ENCODE peak calls at places on chromosomes 12 and 14, in nine cellular contexts. One of them, this sample, is unnamed.

GRCh38 chr12:61414470-61414869 is 845.7 kb upstream of the USP15 start:
- DNase-seq in right atrium auricular region: no peak
- DNase-seq in sigmoid colon: no peak
- DNase-seq in brain microvascular endothelial cell: no peak
- DNase-seq in lower lobe of right lung: no peak
- DNase-seq in bronchial epithelial cell: peak
- DNase-seq in choroid plexus epithelial cell: no peak
- DNase-seq in astrocyte of the spinal cord: no peak
- DNase-seq in testis: no peak
- DNase-seq in this sample: no peak

GRCh38 chr12:50618864-50619609 is 114.3 kb downstream of the DIP2B start:
- DNase-seq in bronchial epithelial cell: peak
- DNase-seq in brain microvascular endothelial cell: peak
- DNase-seq in testis: no peak
- DNase-seq in sigmoid colon: no peak
- DNase-seq in lower lobe of right lung: no peak
- DNase-seq in right atrium auricular region: no peak
- DNase-seq in choroid plexus epithelial cell: peak
- DNase-seq in astrocyte of the spinal cord: peak
- DNase-seq in this sample: peak

GRCh38 chr12:39935275-39935674 is 170.6 kb downstream of the SLC2A13 start:
- DNase-seq in testis: no peak
- DNase-seq in choroid plexus epithelial cell: peak
- DNase-seq in lower lobe of right lung: no peak
- DNase-seq in astrocyte of the spinal cord: peak
- DNase-seq in brain microvascular endothelial cell: peak
- DNase-seq in right atrium auricular region: no peak
- DNase-seq in bronchial epithelial cell: peak
- DNase-seq in sigmoid colon: no peak
- DNase-seq in this sample: peak

GRCh38 chr14:22163051-22163450 is 426.0 kb downstream of the DAD1 start:
- DNase-seq in testis: no peak
- DNase-seq in sigmoid colon: no peak
- DNase-seq in bronchial epithelial cell: peak
- DNase-seq in astrocyte of the spinal cord: peak
- DNase-seq in choroid plexus epithelial cell: peak
- DNase-seq in brain microvascular endothelial cell: no peak
- DNase-seq in lower lobe of right lung: no peak
- DNase-seq in right atrium auricular region: no peak
- DNase-seq in this sample: no peak

GRCh38 chr12:51307655-51308593 is 16.1 kb downstream of the BIN2 start:
- DNase-seq in bronchial epithelial cell: peak
- DNase-seq in right atrium auricular region: no peak
- DNase-seq in testis: no peak
- DNase-seq in astrocyte of the spinal cord: peak
- DNase-seq in sigmoid colon: no peak
- DNase-seq in choroid plexus epithelial cell: peak
- DNase-seq in lower lobe of right lung: no peak
- DNase-seq in brain microvascular endothelial cell: peak
- DNase-seq in this sample: peak

GRCh38 chr12:131990066-131990979 is 40.6 kb downstream of the EP400 start:
- DNase-seq in astrocyte of the spinal cord: peak
- DNase-seq in testis: peak
- DNase-seq in right atrium auricular region: no peak
- DNase-seq in lower lobe of right lung: no peak
- DNase-seq in choroid plexus epithelial cell: peak
- DNase-seq in bronchial epithelial cell: no peak
- DNase-seq in brain microvascular endothelial cell: peak
- DNase-seq in sigmoid colon: no peak
- DNase-seq in this sample: no peak

GRCh38 chr12:122799635-122800243 is 25.4 kb downstream of the CCDC62 start:
- DNase-seq in astrocyte of the spinal cord: no peak
- DNase-seq in testis: no peak
- DNase-seq in lower lobe of right lung: peak
- DNase-seq in choroid plexus epithelial cell: no peak
- DNase-seq in sigmoid colon: no peak
- DNase-seq in right atrium auricular region: no peak
- DNase-seq in bronchial epithelial cell: no peak
- DNase-seq in brain microvascular endothelial cell: no peak
- DNase-seq in this sample: no peak

GRCh38 chr12:49019435-49020317 is 1.1 kb upstream of the PRKAG1 start:
- DNase-seq in choroid plexus epithelial cell: peak
- DNase-seq in brain microvascular endothelial cell: peak
- DNase-seq in astrocyte of the spinal cord: peak
- DNase-seq in sigmoid colon: no peak
- DNase-seq in testis: no peak
- DNase-seq in lower lobe of right lung: no peak
- DNase-seq in bronchial epithelial cell: peak
- DNase-seq in right atrium auricular region: no peak
- DNase-seq in this sample: peak

GRCh38 chr14:100750762-100751699 is 24.3 kb downstream of the DLK1 start:
- DNase-seq in brain microvascular endothelial cell: no peak
- DNase-seq in bronchial epithelial cell: peak
- DNase-seq in testis: no peak
- DNase-seq in astrocyte of the spinal cord: no peak
- DNase-seq in choroid plexus epithelial cell: no peak
- DNase-seq in sigmoid colon: peak
- DNase-seq in right atrium auricular region: no peak
- DNase-seq in lower lobe of right lung: no peak
- DNase-seq in this sample: no peak

GRCh38 chr12:68746572-68747180 is 700 bp downstream of the SLC35E3 start:
- DNase-seq in brain microvascular endothelial cell: peak
- DNase-seq in lower lobe of right lung: peak
- DNase-seq in right atrium auricular region: peak
- DNase-seq in sigmoid colon: peak
- DNase-seq in testis: peak
- DNase-seq in astrocyte of the spinal cord: peak
- DNase-seq in bronchial epithelial cell: peak
- DNase-seq in choroid plexus epithelial cell: peak
- DNase-seq in this sample: peak

GRCh38 chr14:93207468-93208308 is 632 bp downstream of the UBR7 start:
- DNase-seq in testis: peak
- DNase-seq in bronchial epithelial cell: peak
- DNase-seq in lower lobe of right lung: no peak
- DNase-seq in brain microvascular endothelial cell: peak
- DNase-seq in astrocyte of the spinal cord: peak
- DNase-seq in right atrium auricular region: no peak
- DNase-seq in sigmoid colon: peak
- DNase-seq in choroid plexus epithelial cell: peak
- DNase-seq in this sample: peak

GRCh38 chr14:99737451-99737951 is 53.4 kb downstream of the CYP46A1 start:
- DNase-seq in bronchial epithelial cell: peak
- DNase-seq in brain microvascular endothelial cell: no peak
- DNase-seq in right atrium auricular region: peak
- DNase-seq in sigmoid colon: peak
- DNase-seq in astrocyte of the spinal cord: no peak
- DNase-seq in lower lobe of right lung: peak
- DNase-seq in testis: peak
- DNase-seq in choroid plexus epithelial cell: no peak
- DNase-seq in this sample: no peak

GRCh38 chr14:61891251-61891650 is 129.0 kb downstream of the SNAPC1 start:
- DNase-seq in astrocyte of the spinal cord: peak
- DNase-seq in choroid plexus epithelial cell: no peak
- DNase-seq in bronchial epithelial cell: peak
- DNase-seq in brain microvascular endothelial cell: peak
- DNase-seq in lower lobe of right lung: no peak
- DNase-seq in testis: no peak
- DNase-seq in right atrium auricular region: no peak
- DNase-seq in sigmoid colon: no peak
- DNase-seq in this sample: no peak

GRCh38 chr14:101774006-101774755 is 12.7 kb downstream of the PPP2R5C start:
- DNase-seq in choroid plexus epithelial cell: no peak
- DNase-seq in right atrium auricular region: no peak
- DNase-seq in sigmoid colon: no peak
- DNase-seq in astrocyte of the spinal cord: no peak
- DNase-seq in bronchial epithelial cell: no peak
- DNase-seq in testis: no peak
- DNase-seq in brain microvascular endothelial cell: no peak
- DNase-seq in lower lobe of right lung: no peak
- DNase-seq in this sample: no peak

GRCh38 chr12:24608637-24609285 is 340.1 kb downstream of the BCAT1 start:
- DNase-seq in brain microvascular endothelial cell: no peak
- DNase-seq in sigmoid colon: no peak
- DNase-seq in right atrium auricular region: no peak
- DNase-seq in lower lobe of right lung: no peak
- DNase-seq in choroid plexus epithelial cell: peak
- DNase-seq in astrocyte of the spinal cord: peak
- DNase-seq in testis: no peak
- DNase-seq in bronchial epithelial cell: no peak
- DNase-seq in this sample: peak

GRCh38 chr12:14769837-14770494 is 33.3 kb downstream of the WBP11 start:
- DNase-seq in brain microvascular endothelial cell: peak
- DNase-seq in sigmoid colon: peak
- DNase-seq in bronchial epithelial cell: peak
- DNase-seq in right atrium auricular region: peak
- DNase-seq in testis: peak
- DNase-seq in lower lobe of right lung: peak
- DNase-seq in choroid plexus epithelial cell: peak
- DNase-seq in astrocyte of the spinal cord: peak
- DNase-seq in this sample: peak

GRCh38 chr12:10068634-10069033 is 30.2 kb downstream of the CLEC1A start:
- DNase-seq in right atrium auricular region: no peak
- DNase-seq in sigmoid colon: no peak
- DNase-seq in lower lobe of right lung: no peak
- DNase-seq in testis: no peak
- DNase-seq in brain microvascular endothelial cell: no peak
- DNase-seq in choroid plexus epithelial cell: no peak
- DNase-seq in bronchial epithelial cell: no peak
- DNase-seq in astrocyte of the spinal cord: no peak
- DNase-seq in this sample: no peak

GRCh38 chr12:77724367-77724957 is 106.2 kb upstream of the NAV3 start:
- DNase-seq in sigmoid colon: no peak
- DNase-seq in choroid plexus epithelial cell: peak
- DNase-seq in lower lobe of right lung: no peak
- DNase-seq in testis: no peak
- DNase-seq in astrocyte of the spinal cord: peak
- DNase-seq in bronchial epithelial cell: peak
- DNase-seq in brain microvascular endothelial cell: peak
- DNase-seq in right atrium auricular region: no peak
- DNase-seq in this sample: peak

GRCh38 chr12:56601503-56601902 is 28.6 kb downstream of the BAZ2A start:
- DNase-seq in testis: no peak
- DNase-seq in choroid plexus epithelial cell: peak
- DNase-seq in bronchial epithelial cell: no peak
- DNase-seq in lower lobe of right lung: no peak
- DNase-seq in brain microvascular endothelial cell: peak
- DNase-seq in astrocyte of the spinal cord: no peak
- DNase-seq in right atrium auricular region: no peak
- DNase-seq in sigmoid colon: no peak
- DNase-seq in this sample: no peak

GRCh38 chr12:12715459-12716150 is 1.6 kb upstream of the CDKN1B start:
- DNase-seq in sigmoid colon: no peak
- DNase-seq in right atrium auricular region: no peak
- DNase-seq in choroid plexus epithelial cell: peak
- DNase-seq in astrocyte of the spinal cord: peak
- DNase-seq in testis: no peak
- DNase-seq in lower lobe of right lung: no peak
- DNase-seq in bronchial epithelial cell: peak
- DNase-seq in brain microvascular endothelial cell: no peak
- DNase-seq in this sample: peak
- H3K4me3 ChIP-seq in sigmoid colon: peak
- H3K4me3 ChIP-seq in right atrium auricular region: no peak
- H3K4me3 ChIP-seq in choroid plexus epithelial cell: peak
- H3K4me3 ChIP-seq in astrocyte of the spinal cord: no peak
- H3K4me3 ChIP-seq in testis: no peak
- H3K4me3 ChIP-seq in lower lobe of right lung: peak
- H3K4me3 ChIP-seq in bronchial epithelial cell: peak
- H3K4me3 ChIP-seq in brain microvascular endothelial cell: no peak
- H3K4me3 ChIP-seq in this sample: peak

GRCh38 chr12:26630546-26631027 is 202.4 kb downstream of the ITPR2 start:
- DNase-seq in sigmoid colon: peak
- DNase-seq in choroid plexus epithelial cell: peak
- DNase-seq in lower lobe of right lung: no peak
- DNase-seq in right atrium auricular region: no peak
- DNase-seq in testis: peak
- DNase-seq in bronchial epithelial cell: no peak
- DNase-seq in brain microvascular endothelial cell: peak
- DNase-seq in astrocyte of the spinal cord: peak
- DNase-seq in this sample: peak
- TF ChIP-seq CTCF in sigmoid colon: no peak
- TF ChIP-seq CTCF in choroid plexus epithelial cell: peak
- TF ChIP-seq CTCF in lower lobe of right lung: no peak
- TF ChIP-seq CTCF in right atrium auricular region: no peak
- TF ChIP-seq CTCF in testis: no peak
- TF ChIP-seq CTCF in bronchial epithelial cell: no peak
- TF ChIP-seq CTCF in brain microvascular endothelial cell: peak
- TF ChIP-seq CTCF in astrocyte of the spinal cord: no peak
- TF ChIP-seq CTCF in this sample: no peak

GRCh38 chr12:108837680-108838079 is 19.7 kb downstream of the SSH1 start:
- DNase-seq in bronchial epithelial cell: no peak
- DNase-seq in right atrium auricular region: no peak
- DNase-seq in sigmoid colon: no peak
- DNase-seq in choroid plexus epithelial cell: no peak
- DNase-seq in astrocyte of the spinal cord: no peak
- DNase-seq in brain microvascular endothelial cell: no peak
- DNase-seq in testis: no peak
- DNase-seq in lower lobe of right lung: peak
- DNase-seq in this sample: no peak
- H3K4me3 ChIP-seq in bronchial epithelial cell: no peak
- H3K4me3 ChIP-seq in right atrium auricular region: no peak
- H3K4me3 ChIP-seq in sigmoid colon: no peak
- H3K4me3 ChIP-seq in choroid plexus epithelial cell: no peak
- H3K4me3 ChIP-seq in astrocyte of the spinal cord: no peak
- H3K4me3 ChIP-seq in brain microvascular endothelial cell: no peak
- H3K4me3 ChIP-seq in testis: no peak
- H3K4me3 ChIP-seq in lower lobe of right lung: no peak
- H3K4me3 ChIP-seq in this sample: no peak

DNA sequence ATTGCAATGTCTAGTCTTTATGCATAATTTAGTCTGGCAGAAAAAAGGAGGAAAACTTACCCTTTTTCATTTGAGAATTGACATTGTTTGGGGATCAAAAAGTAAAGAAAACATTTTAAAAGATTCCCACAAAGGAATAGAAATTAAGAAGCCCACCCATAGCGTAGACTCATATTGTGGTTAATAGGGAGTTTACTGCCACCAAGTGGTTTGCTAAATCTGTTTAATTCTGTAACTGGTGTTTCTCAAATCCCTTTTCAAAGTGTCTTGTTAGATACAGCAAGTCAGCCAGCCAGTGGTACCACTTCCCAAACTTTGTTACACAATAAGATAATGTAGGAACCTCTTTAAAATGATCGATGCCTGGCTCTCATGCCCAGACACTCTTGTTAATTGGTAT is 180.3 kb downstream of the IPO8 start:
- DNase-seq in right atrium auricular region: no peak
- DNase-seq in sigmoid colon: no peak
- DNase-seq in lower lobe of right lung: no peak
- DNase-seq in astrocyte of the spinal cord: peak
- DNase-seq in choroid plexus epithelial cell: peak
- DNase-seq in brain microvascular endothelial cell: no peak
- DNase-seq in testis: no peak
- DNase-seq in bronchial epithelial cell: no peak
- DNase-seq in this sample: peak
- TF ChIP-seq CTCF in right atrium auricular region: peak
- TF ChIP-seq CTCF in sigmoid colon: no peak
- TF ChIP-seq CTCF in lower lobe of right lung: no peak
- TF ChIP-seq CTCF in astrocyte of the spinal cord: peak
- TF ChIP-seq CTCF in choroid plexus epithelial cell: peak
- TF ChIP-seq CTCF in brain microvascular endothelial cell: no peak
- TF ChIP-seq CTCF in testis: peak
- TF ChIP-seq CTCF in bronchial epithelial cell: no peak
- TF ChIP-seq CTCF in this sample: peak

This sample was measured in fibroblast of villous mesenchyme.